ENCODE peak calls at places on chromosomes 5 and 9, in four cellular contexts. E is neuronal stem cell, U is H1, Y is H9. Z is an unnamed sample.

GRCh38 chr9:125663127-125663526 is 43.9 kb downstream of the MAPKAP1 start:
- DNase-seq in E (no peak), U (no peak), Y (no peak), Z (no peak)

GRCh38 chr9:132901859-132902831 is 23.4 kb downstream of the SPACA9 start:
- DNase-seq in U (peak), Y (peak), E (peak), Z (peak)

GRCh38 chr5:141951341-141951781 is 6.6 kb downstream of the PCDH12 start:
- DNase-seq in E (no peak), U (peak), Y (peak), Z (no peak)

GRCh38 chr9:107848598-107848997 is 359.0 kb upstream of the KLF4 start:
- DNase-seq in E (no peak), U (no peak), Y (no peak), Z (no peak)

GRCh38 chr9:5633243-5633642 is 4.3 kb downstream of the RIC1 start:
- DNase-seq in U (no peak), Y (no peak), E (no peak), Z (peak)

GRCh38 chr5:124349931-124350330 is 396.5 kb downstream of the ZNF608 start:
- DNase-seq in Y (no peak), U (no peak), E (no peak), Z (no peak)

GRCh38 chr5:73120222-73121108 is at the start of gene TMEM171:
- DNase-seq in Y (peak), U (no peak), E (peak), Z (peak)

GRCh38 chr5:173807150-173807784 is 80.9 kb upstream of the CPEB4 start:
- DNase-seq in Y (no peak), U (no peak), E (no peak), Z (no peak)

GRCh38 chr5:73496984-73497457 is 1.2 kb upstream of the BTF3 start:
- DNase-seq in Y (no peak), U (no peak), E (no peak), Z (peak)

GRCh38 chr5:113678924-113679575 is 165.6 kb downstream of the YTHDC2 start:
- DNase-seq in U (no peak), Y (peak), E (peak), Z (peak)

GRCh38 chr9:109918359-109919163 is 138.6 kb downstream of the PALM2AKAP2 start:
- DNase-seq in U (no peak), Y (no peak), E (no peak), Z (no peak)

GRCh38 chr9:87118594-87118993 is 171.3 kb upstream of the GAS1 start:
- DNase-seq in Y (no peak), E (no peak), U (no peak), Z (no peak)

GRCh38 chr9:3235497-3235896 is 290.3 kb downstream of the RFX3 start:
- DNase-seq in Y (no peak), E (no peak), U (no peak), Z (no peak)

GRCh38 chr5:36664762-36665161 is 58.4 kb downstream of the SLC1A3 start:
- DNase-seq in E (no peak), U (no peak), Y (peak), Z (peak)

GRCh38 chr5:87844449-87844848 is 424.2 kb downstream of the TMEM161B start:
- DNase-seq in E (no peak), Y (no peak), U (no peak), Z (no peak)

GRCh38 chr5:80711938-80712337 is 57.2 kb upstream of the DHFR start:
- DNase-seq in Y (peak), E (peak), U (no peak), Z (peak)

GRCh38 chr5:128674837-128675446 is 136.9 kb upstream of the FBN2 start:
- DNase-seq in E (no peak), Y (peak), U (no peak), Z (peak)

DNA sequence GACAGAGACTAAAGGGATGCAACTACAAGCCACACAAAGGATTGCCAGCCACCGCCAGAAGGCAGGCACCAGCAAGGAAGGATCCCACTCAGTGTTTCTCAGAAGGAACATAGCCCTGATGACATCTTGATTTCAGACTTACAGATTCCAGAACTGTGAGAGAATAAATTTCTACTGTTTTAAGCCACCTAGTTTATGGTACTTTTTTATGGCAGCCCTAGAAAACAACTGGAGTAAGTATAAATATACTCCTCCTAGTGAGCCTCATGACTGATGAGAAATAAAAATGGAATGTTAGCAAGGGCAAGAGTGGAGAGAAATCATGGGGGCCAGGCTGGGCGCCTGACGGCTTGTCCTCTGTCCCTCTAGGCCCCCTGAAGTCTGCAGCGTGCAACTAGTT is 307.3 kb downstream of the PIK3R1 start:
- DNase-seq in Y (no peak), E (no peak), U (no peak), Z (no peak)
- H2BK12ac ChIP-seq in Y (no peak), E (no peak), U (no peak), Z (no peak)

GRCh38 chr5:56475689-56476486 is 242.8 kb upstream of the ANKRD55 start:
- DNase-seq in E (no peak), U (no peak), Y (no peak), Z (no peak)

GRCh38 chr5:56478062-56478461 is 244.9 kb upstream of the ANKRD55 start:
- DNase-seq in Y (no peak), E (no peak), U (no peak), Z (no peak)

GRCh38 chr5:56479126-56479525 is 246.0 kb upstream of the ANKRD55 start:
- DNase-seq in U (no peak), Y (no peak), E (no peak), Z (no peak)

GRCh38 chr5:56479701-56480304 is 246.7 kb upstream of the ANKRD55 start:
- DNase-seq in U (no peak), E (no peak), Y (no peak), Z (no peak)

GRCh38 chr5:56476487-56476856 is 243.3 kb upstream of the ANKRD55 start:
- DNase-seq in U (no peak), Y (no peak), E (no peak), Z (no peak)
- H2AK5ac ChIP-seq in U (no peak), Y (no peak), E (no peak), Z (no peak)

DNA sequence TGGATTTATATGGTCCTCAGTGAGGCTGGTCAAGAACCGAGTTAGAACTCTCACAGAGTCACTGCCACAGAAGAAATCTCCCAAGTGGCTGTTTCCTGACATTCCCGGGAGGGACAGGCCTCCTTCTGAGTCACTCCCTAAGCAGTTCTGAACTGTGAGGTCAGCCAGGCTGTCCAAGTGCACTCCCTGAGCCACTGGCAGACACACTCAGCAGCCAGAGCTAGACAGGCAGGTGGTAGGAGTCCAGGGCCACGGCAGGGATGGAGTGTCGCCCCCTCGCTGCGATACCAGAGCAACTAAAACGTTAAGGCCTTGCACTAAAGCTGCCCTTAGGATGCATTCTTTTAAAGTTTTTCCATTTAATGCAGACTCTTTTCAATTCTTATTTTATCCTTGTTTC is 3.4 kb downstream of the IL4 start:
- DNase-seq in Y (peak), E (no peak), U (no peak), Z (peak)
- H2BK12ac ChIP-seq in Y (no peak), E (no peak), U (no peak), Z (no peak)

GRCh38 chr9:38018230-38018963 is 50.6 kb downstream of the SHB start:
- DNase-seq in U (no peak), Y (no peak), E (no peak), Z (no peak)
- H2AK5ac ChIP-seq in U (peak), Y (no peak), E (peak), Z (peak)

GRCh38 chr5:150065346-150065745 is 21.0 kb downstream of the CSF1R start:
- DNase-seq in Y (no peak), U (no peak), E (no peak), Z (no peak)

GRCh38 chr5:150065886-150066285 is 20.5 kb downstream of the CSF1R start:
- DNase-seq in Y (no peak), U (no peak), E (no peak), Z (no peak)

GRCh38 chr5:150066901-150067396 is 19.4 kb downstream of the CSF1R start:
- DNase-seq in E (no peak), Y (no peak), U (no peak), Z (no peak)

GRCh38 chr5:150067405-150067960 is 18.9 kb downstream of the CSF1R start:
- DNase-seq in Y (no peak), E (no peak), U (no peak), Z (no peak)

DNA sequence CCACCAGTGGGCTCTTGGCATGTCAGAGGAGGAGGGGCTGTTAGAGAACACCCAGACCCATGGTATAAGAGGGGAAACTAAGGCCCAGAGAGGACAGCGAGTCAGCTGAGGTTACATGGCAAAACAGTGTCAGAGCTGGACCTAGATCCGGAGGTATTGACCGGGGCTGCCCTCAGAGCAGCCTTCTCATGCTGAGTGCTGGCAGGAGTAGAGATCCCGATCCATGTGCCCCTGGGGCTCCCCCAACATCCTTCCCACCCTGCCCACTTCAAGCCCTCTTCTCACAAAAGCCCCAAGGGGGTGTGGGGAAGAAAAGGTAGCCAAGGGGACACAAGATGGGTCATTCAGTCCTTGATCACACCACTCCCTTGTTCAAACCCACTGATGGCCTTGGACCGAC is 19.9 kb downstream of the CSF1R start:
- DNase-seq in Y (no peak), U (no peak), E (no peak), Z (no peak)
- H2BK12ac ChIP-seq in Y (no peak), U (no peak), E (no peak), Z (no peak)

GRCh38 chr9:127308559-127309429 is 44.2 kb downstream of the GARNL3 start:
- DNase-seq in E (no peak), Y (no peak), U (no peak), Z (peak)

GRCh38 chr9:127305450-127306226 is 41.1 kb downstream of the GARNL3 start:
- DNase-seq in E (no peak), Y (peak), U (peak), Z (no peak)

GRCh38 chr9:127307802-127308201 is 43.2 kb downstream of the GARNL3 start:
- DNase-seq in Y (no peak), U (no peak), E (no peak), Z (no peak)

GRCh38 chr9:127300886-127301447 is 36.4 kb downstream of the GARNL3 start:
- DNase-seq in E (no peak), U (no peak), Y (no peak), Z (no peak)

DNA sequence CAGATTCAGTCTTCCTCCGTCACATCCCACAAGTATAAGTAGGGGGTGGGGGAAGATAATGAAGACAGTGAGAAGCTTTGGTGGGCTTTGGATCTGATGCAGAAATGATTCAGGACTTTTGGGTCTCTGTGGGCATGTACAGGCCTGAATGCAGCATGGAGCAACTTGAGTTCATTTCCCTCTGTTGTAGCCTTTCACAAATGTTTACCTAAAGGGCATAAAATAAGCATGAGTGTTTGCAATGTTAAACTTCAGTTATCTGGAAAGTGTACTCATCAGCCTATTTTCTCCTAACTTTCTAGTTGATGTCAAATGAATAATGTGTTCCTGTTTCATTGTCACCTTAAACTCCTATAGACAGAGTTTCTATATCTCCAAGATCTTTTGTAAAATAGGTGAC is 39.3 kb downstream of the GARNL3 start:
- DNase-seq in Y (no peak), E (no peak), U (no peak), Z (no peak)
- H2AK5ac ChIP-seq in Y (no peak), E (no peak), U (no peak), Z (no peak)

GRCh38 chr5:154367101-154367500 is 78.7 kb upstream of the SAP30L start:
- DNase-seq in U (no peak), Y (no peak), E (no peak), Z (no peak)
- H2BK12ac ChIP-seq in U (peak), Y (peak), E (no peak), Z (peak)

GRCh38 chr9:129669141-129669718 is 3.8 kb downstream of the PRRX2 start:
- DNase-seq in U (no peak), Y (no peak), E (no peak), Z (no peak)
- H2AK5ac ChIP-seq in U (no peak), Y (no peak), E (no peak), Z (no peak)

Z was measured in trophoblast cell.